ENCODE peak calls at places on chromosomes 2 and 18, in six cellular contexts. G, V, A, W, Z and T are unnamed samples.

GRCh38 chr2:145431181-145431951 is 911.4 kb upstream of the ZEB2 start:
- DNase-seq in V (no peak), Z (no peak), A (no peak), G (no peak), W (no peak), T (no peak)

GRCh38 chr18:24089626-24090337 is 49.1 kb upstream of the CABYR start:
- DNase-seq in G (no peak), A (no peak), Z (no peak), V (no peak), W (no peak), T (no peak)

GRCh38 chr2:41989503-41990180 is 58.2 kb upstream of the PKDCC start:
- DNase-seq in Z (no peak), G (no peak), A (no peak), W (no peak), V (peak; percentile 22), T (no peak)

GRCh38 chr2:240840435-240841060 is 20.5 kb upstream of the KIF1A start:
- DNase-seq in G (peak; percentile 90), A (no peak), Z (peak; percentile 79), V (peak; percentile 71), W (peak; percentile 64), T (peak; percentile 89)

GRCh38 chr2:86372641-86373502 is 35.4 kb upstream of the REEP1 start:
- DNase-seq in Z (peak; percentile 81), V (peak; percentile 44), W (no peak), A (no peak), G (peak; percentile 77), T (peak; percentile 51)

GRCh38 chr2:33598472-33599174 is 476 bp downstream of the FAM98A start:
- DNase-seq in A (peak; percentile 17), V (peak; percentile 12), Z (peak; percentile 40), G (peak; percentile 72), W (peak; percentile 60), T (peak; percentile 23)

GRCh38 chr18:32769242-32770180 is 3.3 kb downstream of the KLHL14 start:
- DNase-seq in A (no peak), G (no peak), W (peak; percentile 43), V (peak; percentile 29), Z (no peak), T (peak; percentile 40)

GRCh38 chr2:21422724-21423522 is 299.2 kb downstream of the TDRD15 start:
- DNase-seq in Z (no peak), W (no peak), A (no peak), V (no peak), G (no peak), T (no peak)

GRCh38 chr2:65064728-65065552 is 8.7 kb downstream of the CEP68 start:
- DNase-seq in G (peak; percentile 87), V (no peak), W (peak; percentile 76), Z (peak; percentile 76), A (peak; percentile 19), T (no peak)

GRCh38 chr2:8821276-8822217 is 15.9 kb downstream of the KIDINS220 start:
- DNase-seq in V (no peak), A (no peak), Z (no peak), G (peak; percentile 89), W (no peak), T (no peak)

DNA sequence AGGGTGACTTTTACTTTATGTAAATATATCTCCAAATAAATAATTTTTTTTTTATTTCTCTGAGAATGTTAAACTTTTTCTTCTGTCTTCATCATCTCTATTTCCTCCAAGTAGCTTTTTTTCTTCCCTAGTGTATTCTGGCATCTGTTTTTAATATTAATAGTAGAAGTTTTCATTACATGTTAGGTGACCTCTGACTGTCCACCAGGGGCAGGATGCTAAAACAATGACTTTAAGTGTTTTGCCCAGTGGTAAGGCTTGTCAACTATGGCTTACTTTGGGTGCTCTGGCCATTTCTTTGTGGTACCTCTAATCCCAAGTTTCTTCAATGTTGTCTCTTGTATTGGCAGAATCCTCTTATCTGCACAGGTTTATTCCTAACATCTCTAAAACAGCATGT is 127.1 kb downstream of the SRBD1 start:
- DNase-seq in G (no peak), V (no peak), W (no peak), Z (no peak), A (no peak), T (no peak)
- TF ChIP-seq CTCF in G (peak; percentile 13), V (peak; percentile 49), W (no peak), Z (no peak), A (no peak), T (peak; percentile 49)

GRCh38 chr2:217653240-217653639 is 349.6 kb downstream of the TNS1 start:
- DNase-seq in A (no peak), Z (peak; percentile 27), W (no peak), G (peak; percentile 90), V (no peak), T (no peak)
- TF ChIP-seq CTCF in A (no peak), Z (no peak), W (no peak), G (peak; percentile 13), V (no peak), T (no peak)

DNA sequence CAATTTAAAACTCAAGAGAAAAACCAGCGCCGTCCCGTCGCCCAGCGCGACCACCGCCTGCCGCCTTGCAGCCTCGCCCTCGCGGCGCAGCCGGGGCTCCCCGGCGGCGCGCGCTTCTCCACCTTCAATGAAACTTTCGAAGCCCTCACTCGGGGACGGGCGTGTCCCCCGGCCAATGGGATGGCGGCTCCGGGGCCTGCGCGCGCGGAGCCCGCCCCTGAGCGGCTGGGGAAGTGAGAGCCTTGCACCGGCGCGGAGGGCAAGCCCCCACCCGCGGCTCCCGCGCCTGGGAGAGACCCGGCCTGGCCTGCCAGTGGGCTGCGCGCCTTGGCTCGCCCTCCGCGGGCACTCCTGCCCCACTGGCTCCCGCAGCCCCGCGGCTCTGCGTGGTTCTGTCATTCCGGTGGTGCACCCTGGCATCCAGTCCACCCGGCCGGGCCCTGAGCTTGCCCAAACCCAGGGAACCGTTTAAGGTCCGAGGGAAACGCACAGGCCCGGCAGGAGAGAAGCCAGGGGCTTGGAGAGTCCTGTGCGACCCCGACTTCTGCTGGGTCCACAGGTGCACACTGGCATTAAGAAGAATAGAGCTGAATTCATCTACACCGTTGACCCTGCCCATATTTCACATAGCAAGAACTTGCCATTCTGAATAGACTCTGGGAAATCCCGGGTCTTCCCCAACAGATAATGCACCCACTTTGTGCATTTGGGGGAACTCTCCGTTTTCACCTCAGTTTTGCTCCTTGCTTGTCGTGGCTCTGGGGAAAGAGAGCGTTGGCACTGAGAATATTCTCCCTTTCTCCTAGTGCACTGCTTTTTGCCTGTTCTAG is at the start of gene PIEZO2:
- DNase-seq in Z (peak; percentile 31), G (peak; percentile 56), W (peak; percentile 93), V (peak; percentile 79), A (no peak), T (peak; percentile 74)
- TF ChIP-seq CTCF in Z (no peak), G (no peak), W (no peak), V (no peak), A (no peak), T (no peak)

GRCh38 chr2:224040753-224041152 is 1.7 kb upstream of the SERPINE2 start:
- DNase-seq in V (no peak), W (no peak), Z (no peak), G (no peak), A (no peak), T (no peak)

GRCh38 chr2:224038049-224038829 is 847 bp downstream of the SERPINE2 start:
- DNase-seq in W (peak; percentile 54), G (peak; percentile 57), A (peak; percentile 40), V (peak; percentile 43), Z (peak; percentile 35), T (peak; percentile 51)

GRCh38 chr2:224038830-224039079 is 331 bp downstream of the SERPINE2 start:
- DNase-seq in A (no peak), G (no peak), V (no peak), Z (no peak), W (no peak), T (no peak)

GRCh38 chr2:224039770-224040088 is 643 bp upstream of the SERPINE2 start:
- DNase-seq in W (no peak), V (no peak), G (no peak), Z (no peak), A (no peak), T (peak; percentile 30)

GRCh38 chr2:224039080-224039769 is at the start of gene SERPINE2:
- DNase-seq in G (peak; percentile 59), V (peak; percentile 61), Z (peak; percentile 59), A (peak; percentile 52), W (peak; percentile 76), T (peak; percentile 64)
- TF ChIP-seq CTCF in G (no peak), V (peak; percentile 26), Z (no peak), A (no peak), W (no peak), T (no peak)

GRCh38 chr2:219001100-219001576 is 7.9 kb upstream of the CRYBA2 start:
- DNase-seq in A (no peak), G (peak; percentile 55), W (peak; percentile 23), Z (no peak), V (no peak), T (no peak)

GRCh38 chr2:219003979-219004378 is 10.8 kb upstream of the CRYBA2 start:
- DNase-seq in W (no peak), A (no peak), Z (no peak), V (no peak), G (no peak), T (no peak)

GRCh38 chr2:219003267-219003634 is 10.0 kb upstream of the CRYBA2 start:
- DNase-seq in W (peak; percentile 29), A (no peak), G (no peak), Z (no peak), V (no peak), T (no peak)

GRCh38 chr2:219001577-219002394 is 8.6 kb upstream of the CRYBA2 start:
- DNase-seq in Z (peak; percentile 96), A (peak; percentile 26), W (peak; percentile 70), V (no peak), G (peak; percentile 92), T (no peak)

GRCh38 chr2:219002395-219003266 is 9.4 kb upstream of the CRYBA2 start:
- DNase-seq in V (peak; percentile 53), Z (peak; percentile 92), A (peak; percentile 37), G (peak; percentile 91), W (peak; percentile 77), T (peak; percentile 86)
- TF ChIP-seq CTCF in V (peak; percentile 65), Z (peak; percentile 65), A (no peak), G (peak; percentile 39), W (peak; percentile 53), T (peak; percentile 56)

GRCh38 chr2:176639016-176639343 is 369.7 kb downstream of the MTX2 start:
- DNase-seq in V (no peak), A (no peak), G (no peak), Z (peak; percentile 9), W (no peak), T (no peak)
- TF ChIP-seq CTCF in V (no peak), A (no peak), G (no peak), Z (no peak), W (no peak), T (no peak)

GRCh38 chr2:182652326-182652725 is 63.7 kb upstream of the DNAJC10 start:
- DNase-seq in Z (no peak), V (no peak), W (no peak), G (no peak), A (peak; percentile 16), T (no peak)

GRCh38 chr2:182650704-182651103 is 65.4 kb upstream of the DNAJC10 start:
- DNase-seq in G (no peak), A (no peak), V (no peak), Z (no peak), W (peak; percentile 18), T (no peak)

DNA sequence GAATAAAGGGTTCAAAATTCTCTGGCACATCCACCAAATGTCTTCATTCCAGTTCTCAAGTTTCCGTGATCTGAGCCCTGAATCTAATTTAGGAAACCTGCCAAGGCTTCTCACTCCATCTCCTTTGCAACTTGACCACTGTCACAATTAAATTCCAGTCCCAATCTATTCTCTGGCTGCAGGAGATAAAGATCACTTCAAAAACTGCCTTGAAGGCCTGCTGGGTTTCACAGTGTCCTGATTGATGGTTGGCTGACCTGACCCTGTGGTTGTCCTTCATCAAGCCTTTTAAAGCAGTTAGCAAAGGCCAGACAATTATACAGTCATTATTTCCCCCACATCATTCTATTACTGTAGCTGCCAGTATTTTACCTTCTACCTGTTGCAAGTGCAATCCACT is 60.3 kb upstream of the DNAJC10 start:
- DNase-seq in G (no peak), V (no peak), W (no peak), A (no peak), Z (no peak), T (no peak)
- TF ChIP-seq CTCF in G (no peak), V (no peak), W (no peak), A (no peak), Z (no peak), T (no peak)

GRCh38 chr2:113233593-113234550 is 44.8 kb downstream of the PAX8 start:
- DNase-seq in Z (no peak), W (peak; percentile 39), G (peak; percentile 84), V (no peak), A (no peak), T (no peak)
- TF ChIP-seq CTCF in Z (no peak), W (no peak), G (peak; percentile 28), V (peak; percentile 16), A (no peak), T (no peak)